ENCODE peak calls at places on chromosomes 7 and 10, in six cellular contexts. P, V, B, N, M and S are unnamed samples.

GRCh38 chr10:113226404-113226803 is 276.4 kb downstream of the TCF7L2 start:
- DNase-seq in P (no peak), V (no peak), B (no peak), N (no peak), M (no peak), S (no peak)

GRCh38 chr10:1449806-1450205 is 287.5 kb downstream of the ADARB2 start:
- DNase-seq in P (no peak), V (no peak), B (no peak), N (no peak), M (no peak), S (peak)

GRCh38 chr10:43211030-43211429 is 55.8 kb downstream of the RASGEF1A start:
- DNase-seq in P (no peak), V (no peak), B (no peak), N (no peak), M (peak), S (no peak)

GRCh38 chr10:31693499-31693898 is 235.1 kb downstream of the ARHGAP12 start:
- DNase-seq in P (no peak), V (no peak), B (no peak), N (no peak), M (no peak), S (no peak)

GRCh38 chr7:101163281-101164070 is 1.9 kb downstream of the VGF start:
- DNase-seq in P (peak), V (peak), B (no peak), N (no peak), M (no peak), S (no peak)

GRCh38 chr10:52249850-52250395 is 64.2 kb upstream of the DKK1 start:
- DNase-seq in P (no peak), V (no peak), B (no peak), N (no peak), M (no peak), S (no peak)

GRCh38 chr10:72315054-72315453 is 39.7 kb downstream of the DNAJB12 start:
- DNase-seq in P (no peak), V (no peak), B (no peak), N (peak), M (no peak), S (no peak)

GRCh38 chr7:92260248-92260781 is 14.5 kb downstream of the ANKIB1 start:
- DNase-seq in P (no peak), V (no peak), B (no peak), N (no peak), M (no peak), S (no peak)

GRCh38 chr10:17673517-17674051 is 29.6 kb downstream of the STAM start:
- DNase-seq in P (no peak), V (no peak), B (no peak), N (no peak), M (no peak), S (no peak)

GRCh38 chr10:75392744-75393143 is 8.8 kb downstream of the ZNF503 start:
- DNase-seq in P (no peak), V (no peak), B (no peak), N (no peak), M (no peak), S (no peak)

GRCh38 chr10:32413513-32413912 is 32.4 kb upstream of the CCDC7 start:
- DNase-seq in P (no peak), V (no peak), B (no peak), N (no peak), M (no peak), S (no peak)

GRCh38 chr10:133600657-133601056 is 25.9 kb downstream of the FRG2B start:
- DNase-seq in P (no peak), V (no peak), B (no peak), N (no peak), M (no peak), S (no peak)

GRCh38 chr7:72183835-72184234 is 228.3 kb downstream of the CALN1 start:
- DNase-seq in P (no peak), V (peak), B (no peak), N (no peak), M (no peak), S (no peak)

GRCh38 chr10:4816966-4817365 is 9.0 kb upstream of the AKR1E2 start:
- DNase-seq in P (no peak), V (no peak), B (no peak), N (no peak), M (no peak), S (no peak)

GRCh38 chr7:28891192-28891872 is 66.8 kb downstream of the TRIL start:
- DNase-seq in P (no peak), V (no peak), B (no peak), N (no peak), M (no peak), S (no peak)

GRCh38 chr7:13181221-13181620 is 493.8 kb downstream of the ARL4A start:
- DNase-seq in P (no peak), V (no peak), B (no peak), N (no peak), M (no peak), S (no peak)

GRCh38 chr7:1558841-1559625 is 3.0 kb upstream of the TMEM184A start:
- DNase-seq in P (no peak), V (no peak), B (no peak), N (peak), M (no peak), S (no peak)

GRCh38 chr7:148584154-148584827 is 6.3 kb upstream of the C7orf33 start:
- DNase-seq in P (no peak), V (no peak), B (no peak), N (no peak), M (no peak), S (peak)

GRCh38 chr7:22866965-22867364 is 44.3 kb upstream of the TOMM7 start:
- DNase-seq in P (no peak), V (no peak), B (no peak), N (no peak), M (no peak), S (no peak)

GRCh38 chr10:80090120-80090519 is 11.7 kb downstream of the TMEM254 start:
- DNase-seq in P (no peak), V (no peak), B (no peak), N (no peak), M (no peak), S (no peak)

GRCh38 chr7:156456503-156457115 is 184.0 kb upstream of the RNF32 start:
- DNase-seq in P (no peak), V (no peak), B (no peak), N (no peak), M (no peak), S (no peak)

GRCh38 chr7:154409703-154410311 is 357.6 kb downstream of the DPP6 start:
- DNase-seq in P (no peak), V (peak), B (peak), N (no peak), M (no peak), S (no peak)

GRCh38 chr10:48653347-48653746 is 31.3 kb upstream of the WDFY4 start:
- DNase-seq in P (no peak), V (no peak), B (no peak), N (no peak), M (no peak), S (peak)

DNA sequence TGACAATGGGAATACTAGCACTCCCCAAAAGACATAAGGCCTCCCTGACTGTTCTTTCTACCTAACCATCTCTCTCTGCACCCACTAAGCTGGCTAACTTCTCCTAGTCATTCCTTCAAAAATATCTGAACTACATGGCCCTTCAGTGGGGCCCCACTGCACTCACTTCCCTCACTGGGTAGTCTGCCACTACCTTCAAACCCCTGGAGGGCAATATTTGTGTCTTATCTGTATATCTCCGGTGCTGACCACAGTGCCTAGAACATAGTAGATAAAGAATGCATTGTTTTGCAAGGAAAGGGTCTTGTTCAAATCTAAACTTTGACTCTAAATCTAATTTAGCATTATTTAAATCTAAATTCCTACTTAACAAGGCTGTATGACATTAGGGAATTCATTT is 44.3 kb downstream of the CACUL1 start:
- DNase-seq in P (no peak), V (no peak), B (no peak), N (no peak), M (no peak), S (no peak)
- TF ChIP-seq CTCF in P (no peak), V (no peak), B (no peak), N (no peak), M (no peak), S (no peak)

DNA sequence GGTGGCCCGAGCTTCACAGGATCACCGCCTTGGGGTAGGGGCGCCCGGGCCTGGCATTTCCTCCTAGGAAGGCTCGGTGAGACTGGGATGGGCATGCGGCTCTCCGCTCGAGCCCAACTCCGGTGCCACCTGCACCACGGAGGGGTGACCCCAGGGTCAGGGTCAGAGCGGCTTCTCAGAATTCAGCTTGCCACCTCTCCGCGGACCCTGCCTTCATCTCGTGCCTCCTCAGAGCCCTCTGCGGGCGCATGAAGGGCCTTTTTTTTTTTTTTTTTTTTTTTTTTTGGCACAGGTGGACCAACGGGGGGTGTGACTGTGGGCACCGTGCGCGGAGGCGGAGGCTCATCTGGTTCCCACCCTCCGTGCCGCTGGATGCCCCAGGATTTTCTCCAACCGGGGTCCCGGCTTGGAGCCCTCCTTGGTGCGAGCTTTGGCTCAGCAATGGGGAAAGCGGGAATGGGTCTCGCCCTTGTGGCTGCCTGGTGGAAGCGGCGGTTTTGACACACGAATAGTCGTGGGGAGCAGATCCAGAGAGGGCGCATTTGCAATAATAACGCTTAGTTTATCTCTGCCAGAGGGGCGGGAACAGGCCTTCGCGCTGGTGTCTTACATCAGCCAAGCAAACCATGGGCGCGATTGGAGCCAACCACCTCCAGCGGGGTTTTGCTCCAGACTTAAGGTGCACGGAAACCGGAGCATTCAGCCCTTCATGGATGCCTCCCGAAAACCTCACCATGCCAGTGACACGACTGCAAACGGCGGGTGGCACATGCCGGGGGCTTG is 5.0 kb upstream of the TNRC18 start:
- DNase-seq in P (no peak), V (no peak), B (peak), N (no peak), M (peak), S (no peak)
- TF ChIP-seq CTCF in P (no peak), V (peak), B (no peak), N (no peak), M (no peak), S (peak)

GRCh38 chr10:127577376-127577775 is 28.3 kb downstream of the NPS start:
- DNase-seq in P (no peak), V (no peak), B (no peak), N (no peak), M (no peak), S (no peak)
- TF ChIP-seq CTCF in P (no peak), V (peak), B (no peak), N (no peak), M (peak), S (peak)

GRCh38 chr10:88318803-88319202 is 264.3 kb downstream of the RNLS start:
- DNase-seq in P (no peak), V (no peak), B (no peak), N (no peak), M (no peak), S (no peak)
- TF ChIP-seq CTCF in P (no peak), V (no peak), B (no peak), N (no peak), M (peak), S (peak)

GRCh38 chr10:103980246-103980906 is 13.4 kb downstream of the SLK start:
- DNase-seq in P (no peak), V (no peak), B (no peak), N (no peak), M (no peak), S (no peak)

GRCh38 chr10:103979530-103979929 is 12.6 kb downstream of the SLK start:
- DNase-seq in P (no peak), V (no peak), B (no peak), N (no peak), M (no peak), S (no peak)

GRCh38 chr10:103983367-103983911 is 16.5 kb downstream of the SLK start:
- DNase-seq in P (peak), V (no peak), B (no peak), N (no peak), M (no peak), S (no peak)

GRCh38 chr10:103985726-103986125 is 18.8 kb downstream of the SLK start:
- DNase-seq in P (no peak), V (no peak), B (no peak), N (no peak), M (no peak), S (no peak)

GRCh38 chr10:103982639-103983038 is 15.7 kb downstream of the SLK start:
- DNase-seq in P (no peak), V (no peak), B (no peak), N (no peak), M (no peak), S (no peak)
- TF ChIP-seq CTCF in P (no peak), V (peak), B (peak), N (no peak), M (peak), S (peak)

GRCh38 chr10:81920213-81920829 is 45.3 kb downstream of the NRG3 start:
- DNase-seq in P (peak), V (no peak), B (no peak), N (no peak), M (no peak), S (no peak)
- TF ChIP-seq CTCF in P (peak), V (peak), B (peak), N (no peak), M (peak), S (no peak)

GRCh38 chr10:47154762-47155161 is 145.2 kb upstream of the GDF10 start:
- DNase-seq in P (no peak), V (no peak), B (no peak), N (no peak), M (no peak), S (no peak)

GRCh38 chr10:47156873-47157272 is 143.1 kb upstream of the GDF10 start:
- DNase-seq in P (no peak), V (no peak), B (no peak), N (no peak), M (no peak), S (peak)

GRCh38 chr10:47150581-47150980 is 149.4 kb upstream of the GDF10 start:
- DNase-seq in P (no peak), V (no peak), B (no peak), N (no peak), M (no peak), S (peak)

GRCh38 chr10:47151880-47152279 is 148.1 kb upstream of the GDF10 start:
- DNase-seq in P (no peak), V (no peak), B (no peak), N (no peak), M (no peak), S (no peak)

GRCh38 chr10:47152861-47153349 is 147.1 kb upstream of the GDF10 start:
- DNase-seq in P (no peak), V (no peak), B (no peak), N (no peak), M (no peak), S (no peak)
- TF ChIP-seq CTCF in P (peak), V (peak), B (peak), N (no peak), M (peak), S (peak)

GRCh38 chr7:151809156-151809863 is 67.6 kb downstream of the PRKAG2 start:
- DNase-seq in P (no peak), V (no peak), B (no peak), N (no peak), M (no peak), S (no peak)

GRCh38 chr7:151808296-151809155 is 68.4 kb downstream of the PRKAG2 start:
- DNase-seq in P (no peak), V (no peak), B (no peak), N (no peak), M (no peak), S (no peak)

GRCh38 chr7:151812967-151813366 is 63.9 kb downstream of the PRKAG2 start:
- DNase-seq in P (no peak), V (no peak), B (no peak), N (no peak), M (no peak), S (no peak)

GRCh38 chr7:151809864-151810170 is 67.1 kb downstream of the PRKAG2 start:
- DNase-seq in P (no peak), V (no peak), B (no peak), N (no peak), M (no peak), S (no peak)

DNA sequence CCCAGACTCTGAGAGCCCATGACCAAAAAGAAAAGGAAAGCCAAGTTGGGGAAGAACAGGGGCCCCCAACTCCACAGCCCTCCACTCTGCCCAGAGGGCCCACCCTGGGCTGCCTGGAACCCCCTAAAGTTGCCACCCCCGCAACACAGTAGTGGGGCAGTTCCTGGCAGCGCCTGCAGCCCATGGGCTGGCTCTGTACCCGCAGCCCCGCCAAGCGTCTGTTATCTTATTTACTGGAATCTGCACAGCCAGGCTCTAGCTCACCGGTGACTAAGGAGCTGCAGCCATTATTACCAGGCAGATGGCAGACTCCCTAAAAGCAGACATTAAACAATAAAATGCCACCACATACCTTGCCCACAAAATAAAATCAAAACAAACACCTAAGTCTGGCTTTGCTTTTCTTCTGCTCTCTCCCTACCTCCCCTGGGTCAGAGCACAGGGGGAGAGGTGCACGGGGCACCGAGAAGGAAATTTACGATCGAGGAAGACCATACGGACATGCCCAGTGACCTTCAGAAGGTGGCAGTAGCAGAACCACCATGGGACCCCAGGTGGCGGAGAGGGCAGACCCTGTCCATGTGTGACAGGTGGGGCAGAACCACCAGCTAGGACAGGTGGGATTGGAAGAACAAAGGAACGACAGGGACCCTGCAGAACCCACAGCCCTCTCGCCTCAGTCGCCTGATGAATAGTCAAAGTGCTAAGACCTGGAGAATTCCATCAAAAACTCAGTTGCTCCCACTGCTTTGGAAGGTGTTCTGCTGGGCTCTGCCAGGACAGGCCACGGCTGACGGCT is 66.3 kb downstream of the PRKAG2 start:
- DNase-seq in P (no peak), V (no peak), B (no peak), N (no peak), M (no peak), S (no peak)
- TF ChIP-seq CTCF in P (no peak), V (no peak), B (no peak), N (no peak), M (no peak), S (no peak)